ENCODE peak calls at places on chromosome 10, in eight cellular contexts. Y is uterus, X is body of pancreas, Z is A549, J is upper lobe of left lung, K is ovary, M is heart left ventricle, V is stomach. O is an unnamed sample.

GRCh38 chr10:59654007-59654406 is 55.6 kb downstream of the SLC16A9 start:
- DNase-seq in Y (no peak), X (no peak), Z (no peak), J (no peak), K (no peak), M (no peak), V (no peak), O (no peak)

GRCh38 chr10:25974897-25975459 is 40.9 kb downstream of the MYO3A start:
- DNase-seq in Y (no peak), X (no peak), Z (no peak), J (no peak), K (no peak), M (no peak), V (no peak), O (no peak)

GRCh38 chr10:59880019-59880717 is 26.2 kb downstream of the CCDC6 start:
- DNase-seq in Y (no peak), X (no peak), Z (no peak), J (no peak), K (no peak), M (no peak), V (no peak), O (peak; percentile 14)

GRCh38 chr10:18446205-18446604 is 205.2 kb downstream of the NSUN6 start:
- DNase-seq in Y (no peak), X (no peak), Z (no peak), J (no peak), K (no peak), M (no peak), V (no peak), O (no peak)

GRCh38 chr10:103555321-103555649 is 61.8 kb downstream of the NEURL1 start:
- DNase-seq in Y (no peak), X (no peak), Z (no peak), J (no peak), K (no peak), M (no peak), V (no peak), O (no peak)

GRCh38 chr10:70672993-70673928 is 955 bp downstream of the ADAMTS14 start:
- DNase-seq in Y (no peak), X (no peak), Z (peak; percentile 25), J (no peak), K (no peak), M (peak; percentile 80), V (no peak), O (no peak)

GRCh38 chr10:123573236-123574147 is 92.7 kb upstream of the GPR26 start:
- DNase-seq in Y (no peak), X (peak; percentile 53), Z (peak; percentile 77), J (peak; percentile 51), K (no peak), M (no peak), V (peak; percentile 68), O (no peak)

GRCh38 chr10:119070395-119071165 is 10.0 kb downstream of the EIF3A start:
- DNase-seq in Y (no peak), X (no peak), Z (no peak), J (no peak), K (no peak), M (no peak), V (no peak), O (no peak)

GRCh38 chr10:44763331-44763730 is 147.8 kb upstream of the TMEM72 start:
- DNase-seq in Y (no peak), X (no peak), Z (no peak), J (no peak), K (no peak), M (no peak), V (no peak), O (peak; percentile 68)

GRCh38 chr10:74675527-74675926 is 150.9 kb upstream of the KAT6B start:
- DNase-seq in Y (no peak), X (no peak), Z (no peak), J (no peak), K (no peak), M (no peak), V (no peak), O (no peak)

GRCh38 chr10:14820010-14820774 is 17.6 kb downstream of the CDNF start:
- DNase-seq in Y (no peak), X (no peak), Z (peak; percentile 90), J (no peak), K (no peak), M (no peak), V (no peak), O (no peak)

GRCh38 chr10:110535958-110536891 is 31.3 kb upstream of the SMC3 start:
- DNase-seq in Y (no peak), X (peak; percentile 22), Z (no peak), J (peak; percentile 47), K (no peak), M (peak; percentile 58), V (peak; percentile 34), O (peak; percentile 86)

GRCh38 chr10:62058896-62059423 is 157.5 kb downstream of the ARID5B start:
- DNase-seq in Y (no peak), X (no peak), Z (no peak), J (no peak), K (no peak), M (no peak), V (no peak), O (no peak)
- H3K4me3 ChIP-seq in Y (no peak overlapping the region), X (no peak overlapping the region), Z (no peak overlapping the region), J (no peak overlapping the region), K (no peak overlapping the region), M (no peak overlapping the region), V (no peak overlapping the region), O (no peak overlapping the region)

GRCh38 chr10:50992972-50993766 is 81.1 kb upstream of the PRKG1 start:
- DNase-seq in Y (peak; percentile 13), X (peak; percentile 25), Z (no peak), J (peak; percentile 60), K (peak; percentile 44), M (peak; percentile 61), V (no peak), O (no peak)
- H3K27ac ChIP-seq in Y (peak overlapping the region; percentile 84), X (peak overlapping the region; percentile 81), Z (no peak overlapping the region), J (peak overlapping the region; percentile 89), K (no peak overlapping the region), M (peak overlapping the region; percentile 97), V (peak overlapping the region; percentile 80), O (peak overlapping the region; percentile 83)

DNA sequence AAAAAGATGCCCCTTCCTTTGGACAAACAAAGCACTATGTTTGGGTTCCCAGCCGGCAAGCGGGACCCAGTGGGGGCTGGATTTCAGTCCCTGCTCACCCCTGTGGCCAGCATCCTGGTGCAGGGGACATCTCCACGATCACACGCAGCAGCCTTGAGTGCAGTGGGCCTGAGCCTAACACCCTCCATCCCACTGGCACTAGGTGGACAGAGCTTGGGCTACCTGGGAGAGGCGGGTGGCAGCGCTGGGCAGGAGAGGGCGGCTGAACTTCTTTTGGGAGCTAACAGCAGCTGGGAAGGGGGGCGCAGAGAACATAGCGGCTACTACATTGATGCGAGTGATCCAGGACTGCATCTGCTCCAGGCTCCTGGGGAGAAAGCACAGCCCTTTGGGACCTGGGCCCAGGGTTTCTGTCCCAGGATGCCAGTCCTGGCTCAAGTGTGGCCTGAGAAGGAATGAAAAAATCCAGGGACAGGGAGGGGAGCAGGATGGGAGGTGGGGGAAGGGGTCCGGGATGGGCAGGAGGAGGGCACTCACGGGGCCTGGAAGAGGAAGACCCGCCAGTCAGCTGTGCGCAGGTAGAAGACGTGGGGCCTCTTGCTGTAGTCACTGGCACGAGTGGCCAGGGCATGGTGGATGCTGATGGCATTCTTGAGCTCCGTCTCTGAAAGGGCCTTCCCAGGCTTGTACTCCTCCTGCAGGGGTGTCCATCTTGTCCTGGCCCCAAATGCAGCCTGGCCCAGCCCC is 9.0 kb downstream of the NFKB2 start:
- DNase-seq in Y (no peak), X (no peak), Z (no peak), J (no peak), K (no peak), M (no peak), V (no peak), O (no peak)
- TF ChIP-seq POLR2A in Y (no peak), X (no peak), Z (no peak), J (no peak), K (no peak), M (no peak), V (no peak), O (no peak)

GRCh38 chr10:11304906-11305585 is 287.4 kb downstream of the CELF2 start:
- DNase-seq in Y (no peak), X (no peak), Z (no peak), J (no peak), K (no peak), M (no peak), V (no peak), O (no peak)
- H3K4me3 ChIP-seq in Y (no peak overlapping the region), X (no peak overlapping the region), Z (no peak overlapping the region), J (no peak overlapping the region), K (no peak overlapping the region), M (no peak overlapping the region), V (no peak overlapping the region), O (no peak overlapping the region)

GRCh38 chr10:80202934-80203834 is 2.2 kb downstream of the ANXA11 start:
- DNase-seq in Y (peak; percentile 75), X (peak; percentile 82), Z (no peak), J (peak; percentile 84), K (peak; percentile 59), M (peak; percentile 81), V (peak; percentile 73), O (no peak)

GRCh38 chr10:80200259-80200658 is 5.1 kb downstream of the ANXA11 start:
- DNase-seq in Y (no peak), X (no peak), Z (no peak), J (no peak), K (no peak), M (no peak), V (no peak), O (no peak)

GRCh38 chr10:80201592-80202256 is 3.6 kb downstream of the ANXA11 start:
- DNase-seq in Y (no peak), X (no peak), Z (no peak), J (peak; percentile 57), K (no peak), M (peak; percentile 61), V (peak; percentile 62), O (no peak)

GRCh38 chr10:80199828-80200227 is 5.5 kb downstream of the ANXA11 start:
- DNase-seq in Y (no peak), X (peak; percentile 47), Z (no peak), J (peak; percentile 76), K (no peak), M (no peak), V (peak; percentile 41), O (no peak)

DNA sequence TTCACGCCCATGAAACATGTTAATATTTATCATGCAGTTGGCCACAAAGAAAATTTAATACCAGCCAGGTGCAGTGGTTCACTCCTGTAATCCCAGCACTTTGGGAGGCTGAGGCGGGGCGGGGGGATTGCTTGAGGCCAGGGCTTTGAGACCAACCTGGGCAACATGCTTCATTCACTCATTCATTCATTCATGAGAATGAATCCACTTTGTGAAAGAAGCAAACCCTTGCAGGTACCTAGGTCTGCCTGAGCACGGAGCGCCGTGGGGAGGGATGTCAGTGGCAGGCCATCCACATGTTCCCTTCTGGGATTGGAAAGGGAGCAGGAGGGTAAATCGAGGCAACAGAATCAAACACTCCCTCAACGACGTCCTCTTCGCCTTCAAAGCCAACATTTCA is 4.7 kb downstream of the ANXA11 start:
- DNase-seq in Y (no peak), X (no peak), Z (no peak), J (peak; percentile 18), K (no peak), M (no peak), V (no peak), O (no peak)
- H3K27ac ChIP-seq in Y (no peak overlapping the region), X (peak overlapping the region; percentile 99), Z (peak overlapping the region; percentile 13), J (peak overlapping the region; percentile 89), K (no peak overlapping the region), M (peak overlapping the region; percentile 100), V (peak overlapping the region; percentile 99), O (peak overlapping the region; percentile 99)

GRCh38 chr10:50621981-50622496 is 1.7 kb downstream of the SGMS1 start:
- DNase-seq in Y (peak; percentile 99), X (peak; percentile 95), Z (peak; percentile 76), J (peak; percentile 96), K (peak; percentile 99), M (peak; percentile 96), V (peak; percentile 90), O (peak; percentile 99)
- TF ChIP-seq POLR2A in Y (peak; percentile 36), X (no peak), Z (no peak), J (peak; percentile 52), K (peak; percentile 83), M (no peak), V (no peak), O (no peak)

O was measured in esophagus muscularis mucosa.